ENCODE peak calls at places on chromosomes 2 and 18, in seven cellular contexts. W is GM23338, F is ovary, H is mucosa of descending colon, A is AG09309, Q is fibroblast of villous mesenchyme, T is thoracic aorta. E is an unnamed sample.

GRCh38 chr2:225668606-225669266 is 269.2 kb downstream of the NYAP2 start:
- DNase-seq in A (peak), T (no peak), H (no peak), Q (peak), F (no peak), W (peak), E (peak)

GRCh38 chr18:78087338-78087737 is 837.7 kb downstream of the GALR1 start:
- DNase-seq in A (no peak), H (no peak), T (no peak), W (no peak), Q (no peak), F (no peak), E (no peak)

GRCh38 chr2:1183300-1183699 is 230.0 kb upstream of the TPO start:
- DNase-seq in F (no peak), T (no peak), Q (no peak), A (no peak), H (no peak), W (no peak), E (no peak)

GRCh38 chr2:164655750-164656149 is 34.5 kb upstream of the GRB14 start:
- DNase-seq in W (peak), Q (no peak), A (no peak), F (no peak), H (no peak), T (no peak), E (peak)

GRCh38 chr2:43070039-43070438 is 156.4 kb downstream of the ZFP36L2 start:
- DNase-seq in T (no peak), Q (no peak), F (peak), H (peak), W (no peak), A (no peak), E (no peak)

GRCh38 chr2:17894551-17894950 is 16.1 kb downstream of the KCNS3 start:
- DNase-seq in H (no peak), A (no peak), F (no peak), T (no peak), W (no peak), Q (no peak), E (no peak)

GRCh38 chr2:215931256-215931903 is 82.0 kb downstream of the MREG start:
- DNase-seq in W (peak), T (peak), F (peak), H (no peak), A (no peak), Q (peak), E (peak)

GRCh38 chr18:23793051-23793450 is 103.8 kb downstream of the LAMA3 start:
- DNase-seq in T (no peak), Q (no peak), H (no peak), A (no peak), F (no peak), W (no peak), E (no peak)

GRCh38 chr2:109382946-109383345 is 230.8 kb downstream of the SEPTIN10 start:
- DNase-seq in F (peak), T (peak), A (peak), W (peak), H (no peak), Q (peak), E (peak)

GRCh38 chr2:64985457-64985856 is 3.7 kb upstream of the SLC1A4 start:
- DNase-seq in H (no peak), W (no peak), F (no peak), A (no peak), Q (no peak), T (no peak), E (no peak)

GRCh38 chr2:170928036-170928823 is 823 bp upstream of the GORASP2 start:
- DNase-seq in H (no peak), F (no peak), W (peak), A (no peak), T (no peak), Q (no peak), E (no peak)

GRCh38 chr2:216327447-216327846 is 44.8 kb downstream of the MARCHF4 start:
- DNase-seq in W (no peak), H (no peak), T (no peak), Q (no peak), F (no peak), A (no peak), E (no peak)

GRCh38 chr2:36371070-36371962 is 15.7 kb downstream of the CRIM1 start:
- DNase-seq in F (no peak), W (no peak), A (no peak), H (no peak), T (no peak), Q (no peak), E (no peak)
- H3K4me3 ChIP-seq in F (no peak), W (peak), A (no peak), H (no peak), T (peak), Q (no peak), E (no peak)

GRCh38 chr2:60531638-60532216 is 21.7 kb downstream of the BCL11A start:
- DNase-seq in F (no peak), Q (no peak), H (peak), W (peak), A (no peak), T (no peak), E (no peak)

GRCh38 chr2:60535392-60536312 is 17.8 kb downstream of the BCL11A start:
- DNase-seq in Q (no peak), A (no peak), F (no peak), W (no peak), T (no peak), H (no peak), E (no peak)

GRCh38 chr2:60533114-60534033 is 20.1 kb downstream of the BCL11A start:
- DNase-seq in W (no peak), Q (peak), H (no peak), A (no peak), T (no peak), F (no peak), E (no peak)

GRCh38 chr2:60532421-60532820 is 21.0 kb downstream of the BCL11A start:
- DNase-seq in H (no peak), T (no peak), W (no peak), F (no peak), A (no peak), Q (no peak), E (no peak)

GRCh38 chr2:60534034-60534393 is 19.4 kb downstream of the BCL11A start:
- DNase-seq in H (no peak), F (no peak), T (no peak), A (no peak), Q (no peak), W (peak), E (no peak)
- TF ChIP-seq CTCF in H (no peak), F (no peak), T (no peak), A (no peak), Q (no peak), W (no peak), E (no peak)

GRCh38 chr2:74502147-74502719 is 2.8 kb upstream of the LBX2 start:
- DNase-seq in T (no peak), A (no peak), Q (no peak), H (peak), W (no peak), F (no peak), E (no peak)

GRCh38 chr2:74502720-74503505 is 3.5 kb upstream of the LBX2 start:
- DNase-seq in A (peak), T (no peak), F (peak), H (peak), W (peak), Q (peak), E (peak)

GRCh38 chr2:74505448-74506246 is 1.8 kb downstream of the PCGF1 start:
- DNase-seq in H (no peak), F (no peak), W (no peak), Q (no peak), A (no peak), T (no peak), E (no peak)

GRCh38 chr2:74503506-74504475 is 3.7 kb downstream of the PCGF1 start:
- DNase-seq in Q (no peak), T (no peak), A (no peak), W (peak), H (no peak), F (no peak), E (peak)

DNA sequence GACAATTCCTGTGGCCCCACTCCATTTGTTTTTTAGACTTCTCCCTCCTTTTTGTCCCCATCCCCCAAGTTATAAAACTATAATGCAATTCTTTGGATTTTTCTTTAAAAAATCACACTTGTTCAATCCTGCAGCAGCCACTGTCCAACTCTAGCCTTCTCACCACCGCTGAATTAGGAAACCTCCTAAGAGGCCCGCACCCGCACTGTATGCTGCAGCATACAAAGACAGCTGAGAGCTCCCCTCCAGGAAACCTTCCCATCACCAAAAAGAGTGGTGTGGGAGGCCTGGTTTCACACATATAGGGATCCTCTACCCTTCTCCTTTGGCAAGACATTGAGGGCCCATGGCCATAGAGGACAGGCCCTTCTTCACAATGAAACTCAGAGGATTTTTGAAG is 2.9 kb downstream of the PCGF1 start:
- DNase-seq in W (no peak), F (no peak), T (no peak), Q (no peak), A (no peak), H (no peak), E (no peak)
- H3K4me3 ChIP-seq in W (peak), F (no peak), T (no peak), Q (peak), A (no peak), H (no peak), E (peak)

DNA sequence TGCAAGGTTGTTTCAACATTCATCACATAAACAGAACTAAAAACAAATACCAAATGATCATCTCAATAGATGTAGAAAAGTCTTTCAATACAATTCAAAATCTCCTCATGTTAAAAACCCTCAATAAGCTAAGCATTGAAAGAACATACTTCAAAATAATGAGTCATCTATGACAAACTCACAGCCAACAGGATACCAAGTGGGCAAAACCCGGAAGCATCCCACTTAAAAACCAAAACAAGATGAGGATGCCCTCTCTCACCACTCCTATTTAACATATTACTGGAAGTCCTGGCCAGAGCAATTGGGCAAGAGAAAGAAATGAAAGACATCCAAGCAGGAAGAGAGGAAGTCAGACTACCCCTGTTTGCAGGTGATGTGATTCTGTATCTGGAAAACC is 992.2 kb upstream of the PIK3C3 start:
- DNase-seq in T (no peak), A (no peak), Q (no peak), F (no peak), W (no peak), H (no peak), E (peak)
- TF ChIP-seq CTCF in T (no peak), A (no peak), Q (no peak), F (no peak), W (no peak), H (no peak), E (no peak)

DNA sequence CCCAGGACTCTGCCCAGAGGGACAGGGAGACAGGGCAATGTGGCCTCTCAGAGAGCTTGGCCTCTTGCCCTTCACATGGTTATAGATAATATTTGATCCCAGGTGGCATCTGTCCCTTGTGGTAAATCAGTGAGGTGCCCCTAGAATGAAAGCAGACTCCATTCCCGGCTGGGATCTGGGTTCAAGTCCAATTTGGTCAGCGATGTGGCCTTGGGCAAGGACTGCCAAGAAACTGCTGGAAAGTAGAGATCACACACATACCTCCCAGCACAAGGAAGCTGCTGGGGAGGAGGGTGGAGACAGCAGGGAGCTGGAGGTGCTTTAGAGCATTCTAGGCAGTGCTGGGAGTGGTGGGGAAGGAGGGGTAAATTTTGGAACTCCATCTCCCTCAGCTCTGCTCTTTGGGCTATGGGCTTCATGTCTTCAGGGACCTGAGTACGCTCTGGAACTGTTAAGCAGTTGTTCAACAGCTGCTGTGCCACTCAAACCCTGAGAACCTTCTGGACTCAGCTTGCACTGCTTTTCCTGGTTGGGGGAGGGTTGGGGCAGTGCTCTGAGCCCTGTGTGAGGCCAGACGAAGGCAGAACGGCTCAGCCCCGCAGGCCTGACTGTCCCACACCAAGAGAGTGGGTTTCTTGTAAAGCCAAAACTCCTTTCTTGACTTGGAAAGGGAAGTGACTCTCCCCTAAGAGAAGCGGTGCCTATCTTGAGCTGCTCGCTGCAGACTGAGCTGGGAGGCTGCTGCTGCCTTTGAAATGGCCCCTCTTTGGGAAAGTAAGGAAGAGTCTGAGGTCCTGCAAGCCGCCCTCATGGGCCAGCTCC is 23.0 kb downstream of the INPP5D start:
- DNase-seq in H (no peak), T (no peak), F (no peak), A (no peak), Q (no peak), W (no peak), E (no peak)
- H3K4me3 ChIP-seq in H (no peak), T (no peak), F (no peak), A (no peak), Q (no peak), W (no peak), E (no peak)

GRCh38 chr18:33835419-33835818 is 257.4 kb downstream of the ASXL3 start:
- DNase-seq in A (no peak), Q (no peak), F (no peak), H (no peak), W (no peak), T (no peak), E (no peak)

GRCh38 chr18:33838084-33838483 is 260.1 kb downstream of the ASXL3 start:
- DNase-seq in H (no peak), Q (no peak), W (no peak), T (no peak), A (no peak), F (no peak), E (no peak)

GRCh38 chr18:33839452-33840225 is 261.6 kb downstream of the ASXL3 start:
- DNase-seq in W (peak), F (no peak), Q (peak), T (no peak), H (peak), A (no peak), E (peak)

GRCh38 chr18:33833847-33834246 is 255.8 kb downstream of the ASXL3 start:
- DNase-seq in Q (no peak), F (no peak), W (no peak), H (no peak), A (no peak), T (no peak), E (no peak)

DNA sequence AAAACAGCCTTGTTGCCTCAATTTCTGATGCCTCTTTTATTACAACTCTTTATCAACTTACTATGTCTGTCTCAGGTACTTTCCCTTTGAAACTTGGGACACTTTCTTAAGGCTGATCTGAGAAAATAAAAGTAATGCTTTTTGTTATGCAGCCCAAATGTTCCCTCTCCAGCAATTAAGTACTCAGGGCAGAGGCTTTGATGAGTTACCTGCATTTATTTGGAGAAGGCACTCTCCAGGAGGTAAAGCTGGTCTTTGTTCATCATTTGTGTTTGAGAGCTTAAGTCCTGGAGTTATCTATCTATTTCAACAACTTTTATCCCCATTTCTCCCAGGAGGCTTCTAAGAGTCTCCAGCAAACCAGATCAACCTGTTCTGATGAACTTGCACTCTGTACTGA is 259.2 kb downstream of the ASXL3 start:
- DNase-seq in W (peak), A (no peak), T (no peak), Q (no peak), F (no peak), H (no peak), E (no peak)
- TF ChIP-seq CTCF in W (no peak), A (no peak), T (no peak), Q (no peak), F (no peak), H (no peak), E (no peak)

GRCh38 chr2:73979686-73980085 is 5.0 kb upstream of the TET3 start:
- DNase-seq in H (no peak), F (no peak), A (peak), W (no peak), Q (peak), T (no peak), E (peak)
- H3K4me3 ChIP-seq in H (no peak), F (no peak), A (no peak), W (no peak), Q (no peak), T (no peak), E (no peak)

DNA sequence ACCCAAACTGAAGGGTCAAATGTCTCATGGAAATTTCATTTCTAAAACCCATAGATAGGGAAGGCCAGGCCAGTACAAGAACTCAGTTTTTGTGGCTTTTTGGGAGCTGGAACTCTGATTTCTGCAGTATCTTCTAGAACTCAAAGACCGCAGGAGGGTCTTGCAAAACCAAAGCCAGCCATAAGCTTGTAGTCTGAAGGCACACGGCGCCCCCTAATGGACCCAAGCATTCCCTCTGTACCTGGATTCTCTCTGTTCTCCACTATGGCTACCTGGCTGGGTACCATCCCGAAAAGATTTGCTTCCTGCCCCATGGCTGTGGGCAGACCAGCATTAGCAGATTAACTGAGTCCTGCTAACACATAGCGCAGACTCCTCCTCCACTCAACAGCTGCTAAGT is 229.0 kb upstream of the SLC14A2 start:
- DNase-seq in Q (peak), A (no peak), W (peak), F (no peak), H (peak), T (no peak), E (peak)
- TF ChIP-seq CTCF in Q (peak), A (peak), W (peak), F (no peak), H (no peak), T (no peak), E (peak)

GRCh38 chr2:172823451-172823850 is 87.8 kb downstream of the RAPGEF4 start:
- DNase-seq in T (no peak), F (no peak), W (no peak), A (no peak), H (no peak), Q (no peak), E (no peak)

GRCh38 chr2:172819943-172820342 is 84.3 kb downstream of the RAPGEF4 start:
- DNase-seq in H (no peak), A (no peak), T (no peak), W (no peak), Q (no peak), F (no peak), E (no peak)

GRCh38 chr2:172817411-172817810 is 81.8 kb downstream of the RAPGEF4 start:
- DNase-seq in A (no peak), W (no peak), Q (no peak), F (no peak), T (no peak), H (no peak), E (no peak)

GRCh38 chr2:172822585-172822984 is 86.9 kb downstream of the RAPGEF4 start:
- DNase-seq in W (no peak), H (no peak), F (no peak), T (no peak), Q (no peak), A (no peak), E (no peak)

GRCh38 chr2:172821370-172822338 is 86.0 kb downstream of the RAPGEF4 start:
- DNase-seq in W (no peak), Q (no peak), A (no peak), T (no peak), H (no peak), F (no peak), E (peak)
- H3K4me3 ChIP-seq in W (no peak), Q (no peak), A (no peak), T (peak), H (no peak), F (no peak), E (no peak)